ENCODE peak calls at places on chromosomes 16 and 17, in nine cellular contexts. H is GM12865, O is thyroid gland, V is IMR-90, S is MM.1S, P is DND-41, I is brain microvascular endothelial cell, E is neural progenitor cell, L is heart left ventricle. J is an unnamed sample.

GRCh38 chr17:2736956-2737355 is 12.5 kb downstream of the CCDC92B start:
- DNase-seq in E (no peak), S (no peak), L (no peak), H (no peak), V (no peak), O (no peak), I (no peak), P (no peak), J (peak; percentile 7)

GRCh38 chr17:28975634-28976033 is 24.3 kb upstream of the PHF12 start:
- DNase-seq in I (no peak), L (no peak), E (no peak), P (no peak), V (no peak), O (no peak), S (no peak), H (no peak), J (no peak)

GRCh38 chr17:50829336-50829735 is 6.0 kb upstream of the WFIKKN2 start:
- DNase-seq in P (no peak), S (peak; percentile 30), H (no peak), O (no peak), I (no peak), V (no peak), L (no peak), E (no peak), J (no peak)

GRCh38 chr17:6366144-6366755 is 68.7 kb downstream of the AIPL1 start:
- DNase-seq in E (no peak), P (no peak), O (peak; percentile 1), L (no peak), I (no peak), H (no peak), S (no peak), V (peak; percentile 24), J (peak; percentile 1)

GRCh38 chr16:59210955-59211541 is 476.9 kb upstream of the GOT2 start:
- DNase-seq in O (peak; percentile 3), H (no peak), S (no peak), V (peak; percentile 43), E (peak; percentile 81), P (no peak), L (no peak), I (peak; percentile 91), J (peak; percentile 21)

GRCh38 chr16:3729161-3730112 is 12.1 kb upstream of the TRAP1 start:
- DNase-seq in V (no peak), P (no peak), O (no peak), E (no peak), I (no peak), H (no peak), L (no peak), S (no peak), J (no peak)

GRCh38 chr17:41917192-41917591 is 1.6 kb downstream of the ACLY start:
- DNase-seq in P (no peak), I (peak; percentile 19), V (peak; percentile 59), O (no peak), L (no peak), S (no peak), H (no peak), E (peak; percentile 29), J (peak; percentile 85)

GRCh38 chr17:17413215-17413792 is 63.5 kb upstream of the MED9 start:
- DNase-seq in S (no peak), V (no peak), H (no peak), E (no peak), I (no peak), O (no peak), L (no peak), P (no peak), J (no peak)

GRCh38 chr17:83062818-83063671 is 16.4 kb upstream of the METRNL start:
- DNase-seq in H (no peak), V (no peak), O (peak; percentile 0), E (no peak), L (no peak), P (no peak), I (no peak), S (no peak), J (no peak)

GRCh38 chr16:85401917-85402766 is 211.0 kb upstream of the GSE1 start:
- DNase-seq in O (no peak), P (no peak), V (no peak), H (no peak), L (peak; percentile 16), I (no peak), S (no peak), E (no peak), J (no peak)

GRCh38 chr17:43660816-43661493 is 767 bp downstream of the MEOX1 start:
- DNase-seq in I (no peak), P (no peak), O (no peak), V (no peak), E (no peak), S (no peak), H (no peak), L (no peak), J (no peak)

GRCh38 chr16:66367968-66368891 is 1.7 kb downstream of the CDH5 start:
- DNase-seq in O (no peak), L (peak; percentile 70), H (no peak), S (no peak), P (no peak), V (no peak), E (peak; percentile 44), I (no peak), J (no peak)

GRCh38 chr16:72952404-72953301 is 95.3 kb downstream of the ZFHX3 start:
- DNase-seq in L (no peak), I (peak; percentile 94), O (no peak), H (no peak), P (no peak), S (no peak), E (no peak), V (peak; percentile 89), J (peak; percentile 41)

GRCh38 chr17:43482103-43483012 is 1.4 kb upstream of the DHX8 start:
- DNase-seq in E (no peak), H (no peak), I (no peak), V (no peak), S (no peak), O (peak; percentile 27), L (no peak), P (no peak), J (no peak)

GRCh38 chr16:67260426-67261063 is 11.8 kb downstream of the SLC9A5 start:
- DNase-seq in S (peak; percentile 74), O (peak; percentile 58), H (peak; percentile 70), I (peak; percentile 45), P (no peak), E (peak; percentile 64), L (no peak), V (peak; percentile 72), J (peak; percentile 69)

GRCh38 chr17:66422181-66422580 is 119.8 kb downstream of the PRKCA start:
- DNase-seq in S (no peak), P (no peak), V (peak; percentile 68), I (no peak), H (no peak), E (no peak), O (no peak), L (no peak), J (no peak)

GRCh38 chr17:64641499-64641898 is 20.6 kb downstream of the SMURF2 start:
- DNase-seq in L (no peak), O (peak; percentile 47), P (no peak), V (peak; percentile 91), S (no peak), H (no peak), I (peak; percentile 85), E (no peak), J (peak; percentile 94)

GRCh38 chr17:58337126-58337599 is 8.6 kb upstream of the TSPOAP1 start:
- DNase-seq in I (no peak), O (no peak), E (no peak), L (no peak), P (peak; percentile 83), H (peak; percentile 88), V (peak; percentile 27), S (peak; percentile 50), J (no peak)

GRCh38 chr17:80345321-80345720 is 69.6 kb upstream of the ENDOV start:
- DNase-seq in V (no peak), O (no peak), E (no peak), H (no peak), P (no peak), S (no peak), L (no peak), I (no peak), J (no peak)

GRCh38 chr17:39921323-39921722 is 2.9 kb upstream of the GSDMB start:
- DNase-seq in E (no peak), P (no peak), L (no peak), H (peak; percentile 31), V (no peak), O (no peak), S (no peak), I (no peak), J (no peak)

DNA sequence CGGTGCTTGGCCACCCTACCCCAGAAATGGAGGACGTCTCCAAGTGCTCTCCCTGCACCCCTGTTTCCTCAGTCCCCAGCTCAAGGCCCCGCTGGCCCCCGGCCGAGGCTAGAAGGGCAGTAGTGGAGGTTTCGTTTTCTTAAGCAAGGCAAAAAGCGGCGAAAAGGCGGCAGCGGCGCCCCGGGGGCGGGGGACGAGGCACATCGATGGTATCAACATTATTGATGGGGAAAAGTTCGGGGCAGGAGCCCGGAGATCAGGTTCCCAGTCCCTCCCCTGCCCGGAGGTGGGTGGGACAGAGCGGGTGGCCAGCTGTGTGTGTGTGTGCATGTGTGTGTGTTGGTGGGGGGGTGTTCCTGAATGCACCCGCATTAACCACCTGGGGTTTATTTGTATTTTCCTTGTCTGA is 4.1 kb upstream of the SALL1 start:
- DNase-seq in S (no peak), O (peak; percentile 69), E (peak; percentile 79), I (no peak), L (no peak), V (no peak), H (no peak), P (no peak), J (no peak)
- H3K4me3 ChIP-seq in S (peak overlapping the region; percentile 41), O (peak overlapping the region; percentile 40), E (peak overlapping the region; percentile 97), I (peak overlapping the region; percentile 12), L (peak overlapping the region; percentile 32), V (peak overlapping the region; percentile 32), H (no peak overlapping the region), P (no peak overlapping the region), J (peak overlapping the region; percentile 4)

DNA sequence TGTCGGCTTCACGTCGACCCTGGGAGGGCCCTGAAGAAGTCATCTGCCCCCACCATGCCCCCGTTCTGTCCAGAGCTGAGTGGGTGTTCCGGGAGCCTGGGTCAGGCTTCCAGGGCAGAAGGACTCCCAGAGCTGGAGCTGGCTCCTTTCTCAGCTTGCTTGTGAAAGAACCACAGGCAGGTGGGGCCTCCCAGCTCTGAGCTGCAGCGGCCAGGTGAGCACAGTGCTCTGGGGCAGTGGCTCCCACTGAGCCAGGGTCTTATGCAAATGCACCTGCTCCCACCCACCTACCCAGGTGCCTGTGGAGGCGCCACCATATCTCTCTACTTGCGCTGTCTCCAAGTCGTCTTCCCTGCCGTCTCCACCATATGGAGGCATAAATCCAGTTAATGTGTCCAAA is 140.0 kb upstream of the RPL38 start:
- DNase-seq in V (no peak), E (no peak), S (no peak), P (no peak), O (no peak), H (no peak), L (no peak), I (no peak), J (no peak)
- TF ChIP-seq CTCF in V (no peak), E (no peak), S (no peak), P (no peak), O (no peak), H (no peak), L (no peak), I (no peak), J (no peak)

GRCh38 chr16:83802135-83802534 is 5.6 kb upstream of the HSBP1 start:
- DNase-seq in H (peak; percentile 66), E (no peak), S (no peak), I (peak; percentile 70), V (peak; percentile 81), P (no peak), L (no peak), O (no peak), J (peak; percentile 60)
- H3K4me3 ChIP-seq in H (no peak overlapping the region), E (no peak overlapping the region), S (no peak overlapping the region), I (no peak overlapping the region), V (peak overlapping the region; percentile 43), P (no peak overlapping the region), L (peak overlapping the region; percentile 50), O (no peak overlapping the region), J (peak overlapping the region; percentile 6)

GRCh38 chr16:86591270-86591669 is 12.9 kb downstream of the FOXL1 start:
- DNase-seq in H (no peak), O (no peak), L (no peak), P (no peak), E (no peak), S (no peak), I (no peak), V (no peak), J (no peak)
- TF ChIP-seq CTCF in H (no peak), O (no peak), L (no peak), P (no peak), E (no peak), S (no peak), I (no peak), V (no peak), J (no peak)